ENCODE peak calls at places on chromosome 2, in seven cellular contexts. One of them, this sample, is unnamed. For H3K36me3, the result is how much of the 10 kb centered on the place peaks cover.

GRCh38 chr2:6883448-6884122 is 6.0 kb downstream of the RSAD2 start:
- DNase-seq in IMR-90: no peak
- DNase-seq in bronchial epithelial cell: no peak
- DNase-seq in right lobe of liver: no peak
- DNase-seq in tibial nerve: no peak
- DNase-seq in lung: no peak
- DNase-seq in body of pancreas: no peak
- DNase-seq in this sample: no peak

GRCh38 chr2:47741101-47741500 is 41.8 kb upstream of the MSH6 start:
- DNase-seq in bronchial epithelial cell: no peak
- DNase-seq in IMR-90: no peak
- DNase-seq in lung: no peak
- DNase-seq in tibial nerve: no peak
- DNase-seq in body of pancreas: no peak
- DNase-seq in right lobe of liver: no peak
- DNase-seq in this sample: no peak

GRCh38 chr2:20225294-20226151 is 593 bp upstream of the SDC1 start:
- DNase-seq in IMR-90: peak
- DNase-seq in bronchial epithelial cell: peak
- DNase-seq in lung: peak
- DNase-seq in right lobe of liver: peak
- DNase-seq in tibial nerve: no peak
- DNase-seq in body of pancreas: peak
- DNase-seq in this sample: no peak

GRCh38 chr2:150495993-150496627 is 8.6 kb upstream of the RND3 start:
- DNase-seq in tibial nerve: no peak
- DNase-seq in right lobe of liver: no peak
- DNase-seq in body of pancreas: no peak
- DNase-seq in bronchial epithelial cell: peak
- DNase-seq in lung: no peak
- DNase-seq in IMR-90: peak
- DNase-seq in this sample: peak

GRCh38 chr2:36819090-36819711 is 122.7 kb downstream of the VIT start:
- DNase-seq in IMR-90: no peak
- DNase-seq in right lobe of liver: no peak
- DNase-seq in body of pancreas: no peak
- DNase-seq in tibial nerve: no peak
- DNase-seq in lung: no peak
- DNase-seq in bronchial epithelial cell: no peak
- DNase-seq in this sample: no peak

GRCh38 chr2:47015206-47015605 is 99.6 kb upstream of the MCFD2 start:
- DNase-seq in body of pancreas: no peak
- DNase-seq in right lobe of liver: no peak
- DNase-seq in IMR-90: no peak
- DNase-seq in bronchial epithelial cell: no peak
- DNase-seq in tibial nerve: no peak
- DNase-seq in lung: no peak
- DNase-seq in this sample: no peak

GRCh38 chr2:58620127-58620526 is 379.0 kb upstream of the FANCL start:
- DNase-seq in IMR-90: peak
- DNase-seq in body of pancreas: no peak
- DNase-seq in tibial nerve: no peak
- DNase-seq in right lobe of liver: no peak
- DNase-seq in bronchial epithelial cell: peak
- DNase-seq in lung: no peak
- DNase-seq in this sample: no peak

GRCh38 chr2:127829845-127830246 is 18.9 kb upstream of the WDR33 start:
- DNase-seq in IMR-90: no peak
- DNase-seq in lung: peak
- DNase-seq in bronchial epithelial cell: peak
- DNase-seq in right lobe of liver: no peak
- DNase-seq in body of pancreas: no peak
- DNase-seq in tibial nerve: no peak
- DNase-seq in this sample: peak

GRCh38 chr2:56130463-56131070 is 53.2 kb upstream of the CCDC85A start:
- DNase-seq in bronchial epithelial cell: peak
- DNase-seq in tibial nerve: peak
- DNase-seq in body of pancreas: peak
- DNase-seq in lung: no peak
- DNase-seq in right lobe of liver: no peak
- DNase-seq in IMR-90: peak
- DNase-seq in this sample: no peak

GRCh38 chr2:23518481-23519333 is 133.7 kb downstream of the KLHL29 start:
- DNase-seq in body of pancreas: no peak
- DNase-seq in IMR-90: no peak
- DNase-seq in tibial nerve: no peak
- DNase-seq in lung: no peak
- DNase-seq in right lobe of liver: no peak
- DNase-seq in bronchial epithelial cell: no peak
- DNase-seq in this sample: no peak

GRCh38 chr2:27973592-27973991 is 83.1 kb downstream of the BABAM2 start:
- DNase-seq in tibial nerve: no peak
- DNase-seq in bronchial epithelial cell: no peak
- DNase-seq in right lobe of liver: no peak
- DNase-seq in body of pancreas: no peak
- DNase-seq in IMR-90: peak
- DNase-seq in lung: no peak
- DNase-seq in this sample: no peak

GRCh38 chr2:158325782-158326335 is 130.7 kb downstream of the CCDC148 start:
- DNase-seq in IMR-90: no peak
- DNase-seq in lung: no peak
- DNase-seq in right lobe of liver: no peak
- DNase-seq in body of pancreas: no peak
- DNase-seq in bronchial epithelial cell: no peak
- DNase-seq in tibial nerve: no peak
- DNase-seq in this sample: no peak

GRCh38 chr2:238450440-238450861 is 23.7 kb downstream of the ASB1 start:
- DNase-seq in tibial nerve: no peak
- DNase-seq in body of pancreas: no peak
- DNase-seq in right lobe of liver: no peak
- DNase-seq in lung: no peak
- DNase-seq in IMR-90: no peak
- DNase-seq in bronchial epithelial cell: no peak
- DNase-seq in this sample: no peak

GRCh38 chr2:39981877-39982276 is 202.8 kb upstream of the THUMPD2 start:
- DNase-seq in right lobe of liver: no peak
- DNase-seq in body of pancreas: no peak
- DNase-seq in bronchial epithelial cell: no peak
- DNase-seq in tibial nerve: no peak
- DNase-seq in lung: no peak
- DNase-seq in IMR-90: no peak
- DNase-seq in this sample: no peak

GRCh38 chr2:47311764-47312503 is 91.0 kb upstream of the MSH2 start:
- DNase-seq in tibial nerve: no peak
- DNase-seq in IMR-90: no peak
- DNase-seq in lung: no peak
- DNase-seq in body of pancreas: no peak
- DNase-seq in bronchial epithelial cell: no peak
- DNase-seq in right lobe of liver: no peak
- DNase-seq in this sample: no peak

GRCh38 chr2:122031544-122032263 is 276.3 kb downstream of the TSN start:
- DNase-seq in bronchial epithelial cell: no peak
- DNase-seq in lung: no peak
- DNase-seq in IMR-90: peak
- DNase-seq in body of pancreas: no peak
- DNase-seq in tibial nerve: no peak
- DNase-seq in right lobe of liver: no peak
- DNase-seq in this sample: no peak

GRCh38 chr2:86434290-86434689 is 6.9 kb upstream of the KDM3A start:
- DNase-seq in bronchial epithelial cell: no peak
- DNase-seq in right lobe of liver: no peak
- DNase-seq in tibial nerve: no peak
- DNase-seq in body of pancreas: no peak
- DNase-seq in lung: no peak
- DNase-seq in IMR-90: no peak
- DNase-seq in this sample: no peak

GRCh38 chr2:70247364-70248144 is 874 bp downstream of the TIA1 start:
- DNase-seq in lung: no peak
- DNase-seq in bronchial epithelial cell: peak
- DNase-seq in right lobe of liver: no peak
- DNase-seq in IMR-90: peak
- DNase-seq in body of pancreas: no peak
- DNase-seq in tibial nerve: no peak
- DNase-seq in this sample: no peak

GRCh38 chr2:218345491-218346176 is 11.0 kb upstream of the CATIP start:
- DNase-seq in lung: no peak
- DNase-seq in tibial nerve: no peak
- DNase-seq in IMR-90: no peak
- DNase-seq in bronchial epithelial cell: no peak
- DNase-seq in body of pancreas: no peak
- DNase-seq in right lobe of liver: no peak
- DNase-seq in this sample: no peak

GRCh38 chr2:72173640-72174321 is 26.1 kb upstream of the CYP26B1 start:
- DNase-seq in IMR-90: peak
- DNase-seq in body of pancreas: no peak
- DNase-seq in tibial nerve: no peak
- DNase-seq in lung: no peak
- DNase-seq in bronchial epithelial cell: no peak
- DNase-seq in right lobe of liver: no peak
- DNase-seq in this sample: no peak

GRCh38 chr2:8457620-8458255 is 224.1 kb upstream of the ID2 start:
- DNase-seq in IMR-90: no peak
- DNase-seq in bronchial epithelial cell: no peak
- DNase-seq in right lobe of liver: no peak
- DNase-seq in lung: no peak
- DNase-seq in tibial nerve: no peak
- DNase-seq in body of pancreas: peak
- DNase-seq in this sample: no peak
- H3K4me3 ChIP-seq in IMR-90: no peak
- H3K4me3 ChIP-seq in bronchial epithelial cell: no peak
- H3K4me3 ChIP-seq in right lobe of liver: peak
- H3K4me3 ChIP-seq in lung: no peak
- H3K4me3 ChIP-seq in tibial nerve: no peak
- H3K4me3 ChIP-seq in body of pancreas: no peak
- H3K4me3 ChIP-seq in this sample: no peak

GRCh38 chr2:63791387-63791786 is 50.3 kb upstream of the UGP2 start:
- DNase-seq in lung: no peak
- DNase-seq in bronchial epithelial cell: no peak
- DNase-seq in body of pancreas: no peak
- DNase-seq in right lobe of liver: no peak
- DNase-seq in tibial nerve: no peak
- DNase-seq in IMR-90: no peak
- DNase-seq in this sample: no peak
- H3K36me3 ChIP-seq in lung: under half
- H3K36me3 ChIP-seq in bronchial epithelial cell: under half
- H3K36me3 ChIP-seq in body of pancreas: under half
- H3K36me3 ChIP-seq in right lobe of liver: under half
- H3K36me3 ChIP-seq in tibial nerve: under half
- H3K36me3 ChIP-seq in IMR-90: under half
- H3K36me3 ChIP-seq in this sample: under half

GRCh38 chr2:16441431-16441830 is 224.2 kb downstream of the CYRIA start:
- DNase-seq in body of pancreas: no peak
- DNase-seq in lung: no peak
- DNase-seq in IMR-90: no peak
- DNase-seq in right lobe of liver: no peak
- DNase-seq in bronchial epithelial cell: peak
- DNase-seq in tibial nerve: no peak
- DNase-seq in this sample: no peak

GRCh38 chr2:16437189-16437588 is 228.4 kb downstream of the CYRIA start:
- DNase-seq in tibial nerve: no peak
- DNase-seq in IMR-90: no peak
- DNase-seq in lung: no peak
- DNase-seq in bronchial epithelial cell: no peak
- DNase-seq in body of pancreas: no peak
- DNase-seq in right lobe of liver: no peak
- DNase-seq in this sample: no peak

GRCh38 chr2:16438571-16439294 is 226.9 kb downstream of the CYRIA start:
- DNase-seq in IMR-90: no peak
- DNase-seq in bronchial epithelial cell: no peak
- DNase-seq in lung: no peak
- DNase-seq in body of pancreas: no peak
- DNase-seq in tibial nerve: no peak
- DNase-seq in right lobe of liver: no peak
- DNase-seq in this sample: no peak

GRCh38 chr2:16442971-16443370 is 222.7 kb downstream of the CYRIA start:
- DNase-seq in right lobe of liver: no peak
- DNase-seq in tibial nerve: no peak
- DNase-seq in body of pancreas: no peak
- DNase-seq in bronchial epithelial cell: no peak
- DNase-seq in IMR-90: no peak
- DNase-seq in lung: no peak
- DNase-seq in this sample: no peak
- TF ChIP-seq CTCF in right lobe of liver: no peak
- TF ChIP-seq CTCF in tibial nerve: no peak
- TF ChIP-seq CTCF in body of pancreas: no peak
- TF ChIP-seq CTCF in bronchial epithelial cell: no peak
- TF ChIP-seq CTCF in IMR-90: no peak
- TF ChIP-seq CTCF in lung: no peak
- TF ChIP-seq CTCF in this sample: no peak

GRCh38 chr2:163607630-163608029 is 128.2 kb downstream of the FIGN start:
- DNase-seq in IMR-90: no peak
- DNase-seq in lung: no peak
- DNase-seq in body of pancreas: no peak
- DNase-seq in bronchial epithelial cell: no peak
- DNase-seq in right lobe of liver: no peak
- DNase-seq in tibial nerve: no peak
- DNase-seq in this sample: no peak

GRCh38 chr2:163612332-163612731 is 123.5 kb downstream of the FIGN start:
- DNase-seq in bronchial epithelial cell: no peak
- DNase-seq in tibial nerve: no peak
- DNase-seq in IMR-90: no peak
- DNase-seq in right lobe of liver: no peak
- DNase-seq in lung: no peak
- DNase-seq in body of pancreas: no peak
- DNase-seq in this sample: no peak

GRCh38 chr2:163613155-163613554 is 122.7 kb downstream of the FIGN start:
- DNase-seq in IMR-90: no peak
- DNase-seq in lung: no peak
- DNase-seq in right lobe of liver: no peak
- DNase-seq in tibial nerve: no peak
- DNase-seq in body of pancreas: no peak
- DNase-seq in bronchial epithelial cell: no peak
- DNase-seq in this sample: no peak

GRCh38 chr2:163611557-163611906 is 124.3 kb downstream of the FIGN start:
- DNase-seq in body of pancreas: no peak
- DNase-seq in lung: no peak
- DNase-seq in tibial nerve: no peak
- DNase-seq in IMR-90: no peak
- DNase-seq in right lobe of liver: no peak
- DNase-seq in bronchial epithelial cell: no peak
- DNase-seq in this sample: no peak

DNA sequence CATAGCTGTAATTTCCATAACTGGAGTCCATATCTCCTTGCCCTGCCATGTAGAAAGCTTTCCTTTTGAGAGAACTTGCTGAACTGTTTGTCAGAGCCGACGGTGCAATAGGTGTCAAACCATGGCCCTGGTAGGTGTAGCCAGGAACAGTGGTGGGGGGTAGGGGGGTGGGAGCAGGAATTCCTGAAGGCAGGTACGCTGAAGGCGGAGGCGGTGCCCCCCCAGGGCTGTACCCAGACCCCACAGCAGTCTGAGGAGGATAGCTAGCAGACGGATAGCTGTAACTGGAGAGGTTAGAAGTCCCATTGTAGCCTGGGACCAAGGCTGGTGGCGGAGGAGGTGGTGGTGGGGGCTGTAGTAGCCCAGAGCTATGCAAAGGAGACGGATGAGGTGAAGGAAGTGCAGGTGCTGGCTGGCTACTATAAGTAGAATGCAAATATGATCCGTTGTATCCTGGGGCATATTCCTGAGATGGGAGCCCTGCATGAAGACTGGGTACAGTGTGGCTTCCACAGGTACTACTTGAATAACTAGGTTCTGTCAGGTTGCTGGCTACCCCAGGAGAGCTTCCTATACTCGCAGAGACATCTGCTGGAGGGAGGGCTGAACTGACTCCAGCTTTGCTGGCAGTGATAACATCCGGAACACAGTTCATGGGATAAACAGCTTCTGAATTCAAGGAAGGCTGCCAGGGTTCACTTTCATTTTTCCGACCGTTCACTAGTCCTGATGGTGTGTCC is 124.8 kb downstream of the FIGN start:
- DNase-seq in lung: no peak
- DNase-seq in bronchial epithelial cell: no peak
- DNase-seq in tibial nerve: no peak
- DNase-seq in right lobe of liver: peak
- DNase-seq in IMR-90: no peak
- DNase-seq in body of pancreas: no peak
- DNase-seq in this sample: no peak
- H3K4me3 ChIP-seq in lung: no peak
- H3K4me3 ChIP-seq in bronchial epithelial cell: no peak
- H3K4me3 ChIP-seq in tibial nerve: no peak
- H3K4me3 ChIP-seq in right lobe of liver: peak
- H3K4me3 ChIP-seq in IMR-90: no peak
- H3K4me3 ChIP-seq in body of pancreas: no peak
- H3K4me3 ChIP-seq in this sample: no peak

This sample was measured in BJ.